ENCODE peak calls at places on chromosomes 12 and 14, in seven cellular contexts. One of them, this sample, is unnamed.

GRCh38 chr12:59396519-59396918 is 199.3 kb upstream of the SLC16A7 start:
- DNase-seq in AG09319: no peak
- DNase-seq in upper lobe of right lung: no peak
- DNase-seq in tibial artery: no peak
- DNase-seq in HCT116: no peak
- DNase-seq in mucosa of descending colon: peak
- DNase-seq in psoas muscle: no peak
- DNase-seq in this sample: no peak

GRCh38 chr12:94873368-94874085 is 130.0 kb downstream of the NDUFA12 start:
- DNase-seq in AG09319: no peak
- DNase-seq in upper lobe of right lung: peak
- DNase-seq in tibial artery: no peak
- DNase-seq in HCT116: no peak
- DNase-seq in mucosa of descending colon: peak
- DNase-seq in psoas muscle: peak
- DNase-seq in this sample: peak

GRCh38 chr12:92928431-92928961 is 599 bp downstream of the EEA1 start:
- DNase-seq in AG09319: peak
- DNase-seq in upper lobe of right lung: no peak
- DNase-seq in tibial artery: peak
- DNase-seq in HCT116: no peak
- DNase-seq in mucosa of descending colon: no peak
- DNase-seq in psoas muscle: no peak
- DNase-seq in this sample: no peak

GRCh38 chr12:2239376-2240010 is 186.7 kb downstream of the CACNA1C start:
- DNase-seq in AG09319: no peak
- DNase-seq in upper lobe of right lung: no peak
- DNase-seq in tibial artery: peak
- DNase-seq in HCT116: no peak
- DNase-seq in mucosa of descending colon: no peak
- DNase-seq in psoas muscle: no peak
- DNase-seq in this sample: no peak

GRCh38 chr12:57216014-57216891 is at the start of gene NXPH4:
- DNase-seq in AG09319: no peak
- DNase-seq in upper lobe of right lung: no peak
- DNase-seq in tibial artery: no peak
- DNase-seq in HCT116: no peak
- DNase-seq in mucosa of descending colon: peak
- DNase-seq in psoas muscle: no peak
- DNase-seq in this sample: no peak

GRCh38 chr12:78403136-78403535 is 461.4 kb upstream of the SYT1 start:
- DNase-seq in AG09319: no peak
- DNase-seq in upper lobe of right lung: no peak
- DNase-seq in tibial artery: no peak
- DNase-seq in HCT116: no peak
- DNase-seq in mucosa of descending colon: no peak
- DNase-seq in psoas muscle: no peak
- DNase-seq in this sample: no peak

GRCh38 chr12:124567035-124567672 is at the start of gene NCOR2:
- DNase-seq in AG09319: no peak
- DNase-seq in upper lobe of right lung: peak
- DNase-seq in tibial artery: no peak
- DNase-seq in HCT116: no peak
- DNase-seq in mucosa of descending colon: peak
- DNase-seq in psoas muscle: peak
- DNase-seq in this sample: no peak

GRCh38 chr12:72234871-72235270 is 37.3 kb upstream of the TRHDE start:
- DNase-seq in AG09319: no peak
- DNase-seq in upper lobe of right lung: no peak
- DNase-seq in tibial artery: no peak
- DNase-seq in HCT116: no peak
- DNase-seq in mucosa of descending colon: no peak
- DNase-seq in psoas muscle: no peak
- DNase-seq in this sample: no peak

GRCh38 chr14:59464651-59465569 is at the start of gene GPR135:
- DNase-seq in AG09319: no peak
- DNase-seq in upper lobe of right lung: peak
- DNase-seq in tibial artery: peak
- DNase-seq in HCT116: no peak
- DNase-seq in mucosa of descending colon: peak
- DNase-seq in psoas muscle: peak
- DNase-seq in this sample: peak

GRCh38 chr12:21369141-21369980 is 3.3 kb upstream of the IAPP start:
- DNase-seq in AG09319: no peak
- DNase-seq in upper lobe of right lung: no peak
- DNase-seq in tibial artery: no peak
- DNase-seq in HCT116: no peak
- DNase-seq in mucosa of descending colon: no peak
- DNase-seq in psoas muscle: no peak
- DNase-seq in this sample: no peak

DNA sequence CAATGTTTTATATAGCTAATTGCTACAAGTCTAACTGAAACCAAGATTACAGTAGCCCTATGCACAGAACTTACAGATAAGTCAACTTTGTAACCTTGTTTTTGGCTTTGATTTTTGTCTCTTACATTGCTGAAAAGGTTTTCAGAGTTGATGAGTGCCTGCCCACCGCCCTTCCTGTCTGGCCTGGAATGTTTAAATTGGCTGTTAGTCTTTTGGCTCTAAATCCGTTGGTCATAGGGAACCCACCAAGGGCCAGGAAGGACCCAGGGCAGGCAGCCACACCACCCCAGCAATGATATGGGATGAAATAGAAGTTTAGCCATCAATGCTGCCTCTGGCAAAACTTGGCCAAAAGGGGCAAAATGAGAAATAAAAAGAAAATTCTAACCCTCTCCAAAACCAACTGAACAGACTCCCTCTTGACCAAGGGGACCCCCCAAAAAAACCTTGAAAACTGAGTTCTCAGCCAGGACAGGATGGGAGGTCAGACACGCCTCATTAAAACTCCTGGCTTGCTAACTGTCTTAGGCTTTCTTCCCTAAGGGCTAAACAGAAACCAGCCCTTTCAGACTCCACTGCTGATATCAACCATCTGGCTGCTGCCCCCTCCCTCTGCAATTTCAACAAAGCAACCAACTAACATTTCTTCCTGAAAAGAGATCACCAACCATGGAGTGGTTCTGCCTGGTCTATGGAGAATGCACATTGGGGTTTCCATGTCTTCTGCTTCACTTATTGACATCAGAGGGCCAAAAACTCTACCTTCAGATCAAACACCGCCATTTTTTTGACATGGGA is 242.1 kb upstream of the NOS1 start:
- DNase-seq in AG09319: no peak
- DNase-seq in upper lobe of right lung: no peak
- DNase-seq in tibial artery: no peak
- DNase-seq in HCT116: no peak
- DNase-seq in mucosa of descending colon: no peak
- DNase-seq in psoas muscle: no peak
- DNase-seq in this sample: no peak
- TF ChIP-seq CTCF in AG09319: no peak
- TF ChIP-seq CTCF in upper lobe of right lung: no peak
- TF ChIP-seq CTCF in tibial artery: no peak
- TF ChIP-seq CTCF in HCT116: no peak
- TF ChIP-seq CTCF in mucosa of descending colon: no peak
- TF ChIP-seq CTCF in psoas muscle: no peak
- TF ChIP-seq CTCF in this sample: peak

GRCh38 chr12:8508912-8509841 is 4.1 kb upstream of the CLEC4D start:
- DNase-seq in AG09319: no peak
- DNase-seq in upper lobe of right lung: peak
- DNase-seq in tibial artery: no peak
- DNase-seq in HCT116: no peak
- DNase-seq in mucosa of descending colon: no peak
- DNase-seq in psoas muscle: no peak
- DNase-seq in this sample: peak

GRCh38 chr12:8508224-8508623 is 5.1 kb upstream of the CLEC4D start:
- DNase-seq in AG09319: no peak
- DNase-seq in upper lobe of right lung: no peak
- DNase-seq in tibial artery: no peak
- DNase-seq in HCT116: no peak
- DNase-seq in mucosa of descending colon: no peak
- DNase-seq in psoas muscle: no peak
- DNase-seq in this sample: no peak

DNA sequence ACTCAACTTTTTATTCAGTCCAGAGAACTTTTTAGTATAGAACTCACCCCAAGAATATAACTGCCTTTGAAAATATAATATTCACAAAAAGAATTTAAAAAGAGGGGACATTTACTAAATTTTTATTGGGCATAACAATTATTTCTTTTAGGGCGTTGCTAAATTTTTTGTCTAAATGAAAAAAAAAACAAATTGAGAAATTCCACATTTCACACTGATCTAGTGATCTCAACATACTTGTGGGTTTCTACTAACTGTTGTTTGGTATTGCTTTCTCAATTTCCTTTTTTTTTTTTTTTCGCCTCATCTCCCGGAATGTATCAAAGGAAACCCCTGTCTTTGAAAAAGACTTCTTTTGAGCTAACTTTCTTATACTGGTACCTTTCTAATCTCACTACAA is at the start of gene CLEC4D:
- DNase-seq in AG09319: no peak
- DNase-seq in upper lobe of right lung: no peak
- DNase-seq in tibial artery: no peak
- DNase-seq in HCT116: no peak
- DNase-seq in mucosa of descending colon: no peak
- DNase-seq in psoas muscle: no peak
- DNase-seq in this sample: no peak
- TF ChIP-seq CTCF in AG09319: no peak
- TF ChIP-seq CTCF in upper lobe of right lung: no peak
- TF ChIP-seq CTCF in tibial artery: no peak
- TF ChIP-seq CTCF in HCT116: no peak
- TF ChIP-seq CTCF in mucosa of descending colon: no peak
- TF ChIP-seq CTCF in psoas muscle: no peak
- TF ChIP-seq CTCF in this sample: no peak

GRCh38 chr12:132393245-132393795 is 63.9 kb upstream of the GALNT9 start:
- DNase-seq in AG09319: no peak
- DNase-seq in upper lobe of right lung: peak
- DNase-seq in tibial artery: peak
- DNase-seq in HCT116: peak
- DNase-seq in mucosa of descending colon: no peak
- DNase-seq in psoas muscle: no peak
- DNase-seq in this sample: peak
- TF ChIP-seq CTCF in AG09319: no peak
- TF ChIP-seq CTCF in upper lobe of right lung: no peak
- TF ChIP-seq CTCF in tibial artery: no peak
- TF ChIP-seq CTCF in HCT116: no peak
- TF ChIP-seq CTCF in mucosa of descending colon: no peak
- TF ChIP-seq CTCF in psoas muscle: no peak
- TF ChIP-seq CTCF in this sample: no peak

DNA sequence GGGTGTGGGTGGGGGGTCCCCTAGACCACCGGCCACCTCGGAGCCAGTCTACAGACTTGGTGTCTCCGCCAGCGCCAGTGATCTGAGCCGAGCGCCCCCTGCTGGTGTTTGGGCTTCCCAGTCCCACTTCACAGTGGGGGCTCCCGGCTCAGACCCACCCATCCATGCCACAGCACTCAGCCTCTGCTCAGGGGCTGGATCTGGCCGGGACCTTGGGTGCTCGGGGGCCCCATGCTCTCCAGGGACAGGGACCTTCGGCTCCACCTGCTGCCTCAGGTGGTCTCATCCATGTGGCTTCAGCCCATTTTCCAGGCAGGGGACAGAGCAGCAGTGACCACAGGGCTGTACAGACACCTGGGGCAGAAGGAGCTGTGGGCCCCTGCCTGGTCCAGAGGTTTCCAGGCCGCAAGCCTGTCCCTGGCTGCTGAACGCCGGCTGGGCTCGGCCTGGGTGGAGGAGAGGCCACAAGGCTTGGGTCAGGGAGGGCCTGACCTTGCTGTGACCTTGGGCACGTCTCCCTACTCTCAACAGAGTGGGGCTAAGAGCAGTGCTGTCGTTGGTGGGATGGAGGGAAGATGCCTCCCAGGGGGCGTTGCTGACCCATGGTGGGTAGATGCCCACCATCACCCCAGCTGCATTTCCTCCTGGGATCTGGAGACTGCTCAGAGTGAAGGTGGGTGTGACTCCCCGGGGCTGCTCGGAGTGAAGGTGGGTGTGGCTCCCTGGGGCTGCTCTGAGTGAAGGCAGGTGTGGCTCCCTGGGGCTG is 86.3 kb downstream of the KIF26A start:
- DNase-seq in AG09319: no peak
- DNase-seq in upper lobe of right lung: no peak
- DNase-seq in tibial artery: no peak
- DNase-seq in HCT116: no peak
- DNase-seq in mucosa of descending colon: peak
- DNase-seq in psoas muscle: peak
- DNase-seq in this sample: peak
- TF ChIP-seq CTCF in AG09319: no peak
- TF ChIP-seq CTCF in upper lobe of right lung: peak
- TF ChIP-seq CTCF in tibial artery: no peak
- TF ChIP-seq CTCF in HCT116: peak
- TF ChIP-seq CTCF in mucosa of descending colon: peak
- TF ChIP-seq CTCF in psoas muscle: peak
- TF ChIP-seq CTCF in this sample: peak

DNA sequence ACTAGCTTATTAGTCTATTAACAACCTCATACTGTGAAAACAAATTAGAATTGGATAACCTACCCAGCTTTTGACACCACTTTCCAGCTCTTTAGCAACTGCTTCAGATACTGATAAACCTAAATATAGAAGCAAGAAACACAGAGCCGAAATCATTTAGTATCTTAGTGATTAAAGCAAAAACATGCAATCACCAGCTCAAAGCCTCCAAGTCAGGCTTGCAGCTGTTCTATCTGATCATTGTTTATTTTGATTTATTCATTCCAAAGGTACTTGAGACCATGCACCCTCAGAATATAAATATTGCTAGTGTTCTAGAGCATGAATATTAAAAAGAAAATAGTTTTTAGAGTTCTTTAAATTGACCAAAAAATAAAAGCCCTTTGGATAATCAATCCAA is 121.4 kb downstream of the STXBP6 start:
- DNase-seq in AG09319: no peak
- DNase-seq in upper lobe of right lung: no peak
- DNase-seq in tibial artery: no peak
- DNase-seq in HCT116: no peak
- DNase-seq in mucosa of descending colon: no peak
- DNase-seq in psoas muscle: no peak
- DNase-seq in this sample: no peak
- TF ChIP-seq CTCF in AG09319: no peak
- TF ChIP-seq CTCF in upper lobe of right lung: no peak
- TF ChIP-seq CTCF in tibial artery: no peak
- TF ChIP-seq CTCF in HCT116: no peak
- TF ChIP-seq CTCF in mucosa of descending colon: no peak
- TF ChIP-seq CTCF in psoas muscle: no peak
- TF ChIP-seq CTCF in this sample: no peak

This sample was measured in chondrocyte.